ENCODE peak calls at places on chromosomes 7 and 10, in eight cellular contexts. X, D, V, H, R, K, N and B are unnamed samples.
A peak's percentile ranks its signal among the peaks of the same experiment; 100 is the strongest.

GRCh38 chr10:6407034-6407721 is 172.9 kb downstream of the PRKCQ start:
- DNase-seq in V (no peak), R (no peak), N (no peak), D (no peak), K (no peak), X (no peak), H (no peak), B (no peak)

GRCh38 chr7:80131675-80132435 is 2.8 kb upstream of the GNAI1 start:
- DNase-seq in R (no peak), X (no peak), D (no peak), V (no peak), K (no peak), H (no peak), N (no peak), B (no peak)

GRCh38 chr10:3716093-3716492 is 68.9 kb downstream of the KLF6 start:
- DNase-seq in N (no peak), H (no peak), R (no peak), D (no peak), K (no peak), V (no peak), X (no peak), B (no peak)

GRCh38 chr10:121928528-121928884 is 675 bp upstream of the ATE1 start:
- DNase-seq in N (no peak), V (no peak), K (no peak), H (peak; percentile 25), X (peak; percentile 32), R (no peak), D (no peak), B (peak; percentile 13)

GRCh38 chr7:154640266-154640865 is 362.6 kb downstream of the PAXIP1 start:
- DNase-seq in D (no peak), X (no peak), R (no peak), K (no peak), V (no peak), N (no peak), H (no peak), B (no peak)

GRCh38 chr10:49690673-49691356 is 11.4 kb downstream of the C10orf53 start:
- DNase-seq in H (no peak), K (no peak), N (no peak), V (peak; percentile 47), X (no peak), D (no peak), R (no peak), B (no peak)

GRCh38 chr7:105849122-105849855 is 27.1 kb downstream of the ATXN7L1 start:
- DNase-seq in V (peak; percentile 90), H (no peak), X (no peak), D (no peak), N (peak; percentile 60), K (no peak), R (no peak), B (peak; percentile 29)

GRCh38 chr10:85995791-85996190 is 370.8 kb downstream of the GRID1 start:
- DNase-seq in V (peak; percentile 34), K (peak; percentile 29), N (no peak), D (no peak), X (peak; percentile 50), H (no peak), R (no peak), B (peak; percentile 59)

GRCh38 chr10:117419921-117420320 is 44.7 kb upstream of the PDZD8 start:
- DNase-seq in H (no peak), N (no peak), K (no peak), R (no peak), X (no peak), D (no peak), V (no peak), B (no peak)

GRCh38 chr10:113958631-113959382 is 84.9 kb upstream of the ADRB1 start:
- DNase-seq in H (peak; percentile 41), X (no peak), D (peak; percentile 51), R (peak; percentile 83), N (no peak), K (peak; percentile 82), V (no peak), B (peak; percentile 90)

GRCh38 chr10:97355571-97355975 is 21.0 kb upstream of the FRAT2 start:
- DNase-seq in V (peak; percentile 74), X (no peak), H (peak; percentile 31), R (peak; percentile 54), N (peak; percentile 10), K (no peak), D (no peak), B (no peak)

GRCh38 chr7:70775570-70776156 is 356.3 kb upstream of the GALNT17 start:
- DNase-seq in N (no peak), D (no peak), H (no peak), K (no peak), X (peak; percentile 36), R (no peak), V (peak; percentile 72), B (no peak)

GRCh38 chr7:135716677-135717238 is 11.2 kb downstream of the SLC13A4 start:
- DNase-seq in X (no peak), N (no peak), H (no peak), V (no peak), K (no peak), D (no peak), R (no peak), B (no peak)

GRCh38 chr10:86368046-86368445 is 1.5 kb upstream of the GRID1 start:
- DNase-seq in X (no peak), H (no peak), R (peak; percentile 18), N (no peak), K (no peak), D (peak; percentile 3), V (no peak), B (no peak)

GRCh38 chr7:125568799-125569198 is 639.2 kb upstream of the POT1 start:
- DNase-seq in D (no peak), K (no peak), V (no peak), N (no peak), X (no peak), H (no peak), R (no peak), B (no peak)

GRCh38 chr10:12350167-12350872 is 973 bp downstream of the CAMK1D start:
- DNase-seq in X (peak; percentile 57), N (peak; percentile 20), R (peak; percentile 77), D (peak; percentile 66), K (no peak), V (peak; percentile 78), H (no peak), B (peak; percentile 29)

GRCh38 chr7:6170571-6171531 is 101.6 kb downstream of the CYTH3 start:
- DNase-seq in X (no peak), R (no peak), D (no peak), H (no peak), K (no peak), N (no peak), V (no peak), B (no peak)

GRCh38 chr10:4780782-4781181 is 45.2 kb upstream of the AKR1E2 start:
- DNase-seq in V (no peak), D (no peak), X (no peak), K (no peak), H (no peak), N (no peak), R (no peak), B (peak; percentile 64)

GRCh38 chr10:78215645-78216044 is 182.0 kb downstream of the RPS24 start:
- DNase-seq in D (no peak), V (no peak), H (peak; percentile 77), R (peak; percentile 61), N (no peak), K (no peak), X (no peak), B (no peak)

GRCh38 chr10:33005322-33006282 is 47.6 kb upstream of the ITGB1 start:
- DNase-seq in D (peak; percentile 88), R (peak; percentile 75), H (peak; percentile 28), N (peak; percentile 35), V (peak; percentile 90), X (peak; percentile 62), K (peak; percentile 89), B (peak; percentile 86)

GRCh38 chr7:116235380-116235779 is 25.0 kb downstream of the TES start:
- DNase-seq in X (no peak), D (no peak), H (no peak), N (no peak), K (no peak), V (no peak), R (no peak), B (no peak)
- H3K27ac ChIP-seq in X (no peak overlapping the region), D (no peak overlapping the region), H (no peak overlapping the region), N (no peak overlapping the region), K (no peak overlapping the region), V (no peak overlapping the region), R (no peak overlapping the region), B (no peak overlapping the region)

GRCh38 chr7:74130518-74130917 is 43.6 kb upstream of the EIF4H start:
- DNase-seq in R (no peak), D (no peak), X (no peak), H (no peak), N (no peak), V (no peak), K (no peak), B (no peak)
- TF ChIP-seq CTCF in R (no peak), D (no peak), X (no peak), H (no peak), N (no peak), V (no peak), K (no peak), B (no peak)

DNA sequence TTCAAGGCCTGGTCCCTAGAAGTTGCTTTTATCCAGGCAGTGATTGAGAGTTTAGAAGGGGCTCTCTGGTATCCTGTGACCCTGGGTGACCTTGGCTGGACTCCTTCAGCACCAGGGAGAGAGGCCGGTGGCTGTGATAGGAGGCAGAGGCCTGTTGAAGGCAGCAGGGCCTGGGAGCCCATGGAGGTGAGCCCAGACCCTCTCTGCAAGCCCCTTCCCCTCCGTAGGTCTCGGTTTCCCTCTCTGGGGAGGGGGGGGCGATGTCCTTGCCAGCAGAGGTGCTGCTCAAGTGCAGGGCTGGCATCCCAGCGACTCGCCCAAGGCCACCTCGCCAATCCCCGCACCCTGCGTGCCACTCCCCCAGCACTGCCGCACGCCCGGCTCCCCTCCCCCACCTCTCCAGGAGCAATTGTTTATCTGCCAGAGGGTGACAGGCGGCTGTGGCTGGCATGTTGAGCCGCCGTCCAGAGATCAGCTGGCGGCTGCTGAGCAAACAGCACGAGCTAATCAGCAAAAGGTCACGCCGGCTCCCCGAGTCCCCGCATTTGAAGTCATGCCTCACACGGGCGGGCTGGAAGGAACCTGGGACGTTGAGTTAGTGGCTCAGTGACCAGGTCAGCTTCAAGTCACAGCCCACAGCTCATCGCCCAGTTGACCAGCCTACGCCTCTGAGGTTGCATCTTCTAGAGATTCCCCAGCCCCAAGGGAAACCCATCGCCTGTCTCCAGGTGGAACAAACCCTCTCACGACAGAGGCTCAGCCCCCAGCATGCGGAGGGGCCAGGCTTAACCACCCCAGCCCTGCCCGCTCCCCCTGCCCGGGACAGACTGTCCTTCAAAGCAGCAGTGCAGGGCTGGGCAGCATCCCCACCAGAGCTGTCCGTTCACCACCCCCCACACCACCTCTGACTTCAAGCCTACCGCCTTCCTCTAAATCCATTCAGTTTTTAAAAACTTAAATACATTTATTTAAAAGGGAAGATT is 43.7 kb downstream of the ELFN1 start:
- DNase-seq in V (peak; percentile 73), R (no peak), N (no peak), K (no peak), H (no peak), D (peak; percentile 45), X (no peak), B (no peak)
- H3K27ac ChIP-seq in V (no peak overlapping the region), R (no peak overlapping the region), N (no peak overlapping the region), K (no peak overlapping the region), H (no peak overlapping the region), D (no peak overlapping the region), X (no peak overlapping the region), B (no peak overlapping the region)

GRCh38 chr10:17001961-17002749 is 127.5 kb downstream of the CUBN start:
- DNase-seq in V (no peak), X (no peak), K (no peak), R (no peak), H (peak; percentile 84), D (no peak), N (no peak), B (no peak)
- TF ChIP-seq CTCF in V (no peak), X (no peak), K (no peak), R (no peak), H (no peak), D (no peak), N (no peak), B (no peak)